ENCODE peak calls at places on chromosomes 6 and 20, in six cellular contexts. O is brain microvascular endothelial cell, T is cardiac fibroblast, W is RWPE1, Z is mammary epithelial cell, S is AG04449. V is an unnamed sample.

GRCh38 chr6:21204951-21205350 is 388.6 kb upstream of the SOX4 start:
- DNase-seq in W (no peak), O (no peak), S (no peak), Z (no peak), T (no peak), V (no peak)

GRCh38 chr20:36084897-36085617 is 69.5 kb upstream of the EPB41L1 start:
- DNase-seq in O (peak), S (no peak), W (peak), T (peak), Z (peak), V (no peak)

GRCh38 chr20:11356061-11356460 is 561.6 kb upstream of the BTBD3 start:
- DNase-seq in W (no peak), Z (no peak), S (no peak), O (no peak), T (no peak), V (no peak)

GRCh38 chr6:136647363-136647763 is 97.1 kb upstream of the MAP7 start:
- DNase-seq in W (no peak), O (peak), T (peak), Z (no peak), S (no peak), V (peak)

GRCh38 chr6:1264619-1265445 is 47.1 kb upstream of the FOXQ1 start:
- DNase-seq in S (no peak), W (no peak), Z (no peak), O (no peak), T (no peak), V (no peak)

GRCh38 chr20:41991412-41991811 is 373.2 kb upstream of the CHD6 start:
- DNase-seq in O (no peak), S (no peak), T (no peak), W (no peak), Z (no peak), V (no peak)

GRCh38 chr6:1871936-1872335 is 262.2 kb downstream of the FOXC1 start:
- DNase-seq in Z (no peak), W (no peak), S (no peak), O (no peak), T (no peak), V (no peak)

GRCh38 chr6:62202078-62202477 is 83.9 kb downstream of the KHDRBS2 start:
- DNase-seq in S (no peak), W (no peak), O (no peak), T (no peak), Z (no peak), V (no peak)

GRCh38 chr20:38723982-38724602 is at the start of gene SLC32A1:
- DNase-seq in O (no peak), W (no peak), T (no peak), Z (no peak), S (no peak), V (no peak)

GRCh38 chr20:20864346-20865096 is 152.1 kb upstream of the RALGAPA2 start:
- DNase-seq in T (peak), S (no peak), Z (peak), O (no peak), W (peak), V (no peak)

GRCh38 chr6:12761376-12762115 is 45.0 kb downstream of the PHACTR1 start:
- DNase-seq in O (no peak), S (peak), Z (no peak), T (peak), W (no peak), V (no peak)

GRCh38 chr6:133698272-133698671 is 190.6 kb upstream of the TCF21 start:
- DNase-seq in O (no peak), S (no peak), W (no peak), Z (no peak), T (no peak), V (no peak)

GRCh38 chr6:50145125-50145524 is 95.4 kb upstream of the DEFB112 start:
- DNase-seq in Z (no peak), S (no peak), O (no peak), T (peak), W (no peak), V (no peak)

GRCh38 chr6:20409427-20409971 is 7.8 kb downstream of the E2F3 start:
- DNase-seq in S (no peak), T (no peak), Z (no peak), W (no peak), O (no peak), V (no peak)

GRCh38 chr6:41798901-41799300 is 11.4 kb downstream of the TOMM6 start:
- DNase-seq in O (no peak), Z (no peak), S (no peak), W (no peak), T (no peak), V (no peak)
- TF ChIP-seq CTCF in O (no peak), Z (no peak), S (no peak), W (no peak), T (no peak), V (no peak)

GRCh38 chr6:105514306-105514705 is 111.4 kb upstream of the PREP start:
- DNase-seq in W (no peak), T (no peak), S (no peak), O (no peak), Z (no peak), V (no peak)

GRCh38 chr6:105522626-105523322 is 119.9 kb upstream of the PREP start:
- DNase-seq in S (no peak), T (peak), W (peak), O (peak), Z (peak), V (no peak)

GRCh38 chr6:105515054-105515453 is 112.2 kb upstream of the PREP start:
- DNase-seq in T (no peak), S (no peak), O (no peak), W (no peak), Z (no peak), V (no peak)

GRCh38 chr6:105519954-105520353 is 117.1 kb upstream of the PREP start:
- DNase-seq in Z (peak), O (no peak), T (no peak), S (no peak), W (no peak), V (no peak)
- TF ChIP-seq CTCF in Z (peak), O (no peak), T (no peak), S (no peak), W (no peak), V (no peak)

GRCh38 chr6:18264338-18265098 is at the start of gene DEK:
- DNase-seq in W (peak), T (peak), O (peak), S (no peak), Z (peak), V (peak)
- TF ChIP-seq CTCF in W (peak), T (peak), O (peak), S (peak), Z (peak), V (peak)

GRCh38 chr6:30893001-30893591 is 8.8 kb downstream of the DDR1 start:
- DNase-seq in O (no peak), Z (no peak), S (no peak), W (no peak), T (no peak), V (no peak)
- TF ChIP-seq CTCF in O (peak), Z (peak), S (peak), W (no peak), T (peak), V (no peak)

GRCh38 chr6:56843476-56844349 is 111.2 kb upstream of the BEND6 start:
- DNase-seq in W (peak), O (peak), T (peak), Z (peak), S (no peak), V (peak)
- TF ChIP-seq CTCF in W (peak), O (peak), T (peak), Z (peak), S (peak), V (no peak)

GRCh38 chr6:38233161-38233791 is 406.5 kb downstream of the BTBD9 start:
- DNase-seq in S (no peak), T (peak), W (peak), O (peak), Z (no peak), V (no peak)

GRCh38 chr6:38234934-38235678 is 404.6 kb downstream of the BTBD9 start:
- DNase-seq in Z (no peak), T (no peak), S (no peak), O (no peak), W (no peak), V (no peak)

GRCh38 chr6:38239719-38240451 is 399.8 kb downstream of the BTBD9 start:
- DNase-seq in S (no peak), T (peak), W (no peak), Z (no peak), O (no peak), V (no peak)

DNA sequence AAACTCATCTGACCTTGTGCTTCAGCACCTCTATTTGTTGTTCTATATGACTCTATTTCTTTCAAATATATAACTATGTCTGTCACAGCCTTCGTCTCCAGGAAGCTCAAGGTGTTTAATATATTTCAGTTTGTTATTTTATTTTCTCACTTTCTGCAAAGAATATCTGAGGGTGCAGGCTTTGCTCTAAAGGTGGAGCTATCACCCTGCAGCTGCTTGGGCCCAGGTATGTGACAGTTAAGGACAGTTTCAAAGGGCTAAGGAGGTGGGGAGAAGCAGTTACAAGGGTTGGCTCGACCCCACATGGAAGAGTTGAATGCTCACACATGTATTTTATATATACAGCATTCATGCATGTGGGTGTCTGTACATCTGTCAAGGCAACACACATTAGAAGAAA is 405.6 kb downstream of the BTBD9 start:
- DNase-seq in S (no peak), T (no peak), Z (no peak), W (no peak), O (no peak), V (no peak)
- TF ChIP-seq CTCF in S (no peak), T (no peak), Z (peak), W (no peak), O (no peak), V (no peak)

DNA sequence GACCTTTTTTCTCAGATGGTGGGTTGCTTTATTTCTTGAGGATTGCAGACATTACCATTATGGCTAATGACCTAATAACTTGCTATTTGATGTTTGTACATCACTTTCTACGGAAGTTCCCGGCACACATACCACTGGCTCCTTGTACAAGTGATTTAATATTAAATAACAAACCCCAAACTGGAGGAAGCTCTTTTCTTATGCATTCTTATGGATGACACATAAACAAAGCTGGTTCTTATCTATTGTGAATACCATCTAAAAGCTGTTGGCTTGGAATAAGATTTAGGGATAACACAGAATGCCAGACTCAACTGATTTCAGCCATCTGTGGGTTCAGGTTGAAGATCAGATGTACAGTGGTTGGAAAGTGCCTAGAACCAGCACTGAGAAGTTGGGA is 272.6 kb downstream of the TSHZ2 start:
- DNase-seq in S (no peak), Z (no peak), T (no peak), W (no peak), O (no peak), V (no peak)
- TF ChIP-seq CTCF in S (no peak), Z (no peak), T (no peak), W (no peak), O (no peak), V (no peak)

GRCh38 chr20:33753143-33753542 is 21.3 kb downstream of the ZNF341 start:
- DNase-seq in S (no peak), O (no peak), W (no peak), Z (no peak), T (no peak), V (no peak)

GRCh38 chr20:33746325-33746998 is 14.7 kb downstream of the ZNF341 start:
- DNase-seq in T (no peak), Z (no peak), S (no peak), O (no peak), W (no peak), V (no peak)

GRCh38 chr20:33757046-33757445 is 25.2 kb downstream of the ZNF341 start:
- DNase-seq in Z (no peak), T (no peak), S (no peak), O (no peak), W (no peak), V (no peak)

GRCh38 chr20:33753763-33754162 is 22.0 kb downstream of the ZNF341 start:
- DNase-seq in S (no peak), O (peak), Z (peak), T (peak), W (no peak), V (no peak)

DNA sequence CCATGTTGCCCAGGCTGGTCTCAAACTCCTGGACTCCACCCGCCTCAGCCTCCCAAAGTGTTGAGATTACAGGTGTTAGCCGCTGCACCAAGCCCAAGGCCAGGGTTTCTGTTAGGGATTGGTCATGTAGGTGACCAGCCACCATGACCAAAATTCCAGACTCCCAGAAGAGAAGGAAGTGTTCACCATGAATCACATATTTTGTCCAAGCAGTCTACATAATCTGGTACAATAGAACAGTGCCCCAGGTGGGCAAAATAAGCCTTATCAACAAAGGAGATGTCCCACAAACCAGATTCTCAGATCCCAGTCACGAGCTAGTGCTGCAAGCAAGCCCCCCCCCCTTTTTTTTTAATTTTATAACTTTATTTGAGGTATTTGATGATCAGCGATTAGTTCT is 20.0 kb downstream of the ZNF341 start:
- DNase-seq in T (no peak), Z (no peak), S (no peak), O (no peak), W (no peak), V (no peak)
- TF ChIP-seq CTCF in T (no peak), Z (no peak), S (no peak), O (no peak), W (no peak), V (no peak)

V was measured in natural killer cell.